ENCODE peak calls at places on chromosomes 2 and 18, in ten cellular contexts. D, W, R, N, L, B, U, A, S and H are unnamed samples.
A peak's percentile ranks its signal among the peaks of the same experiment; 100 is the strongest.

GRCh38 chr2:210539035-210539434 is 17.4 kb upstream of the CPS1 start:
- DNase-seq in W (no peak), R (no peak), U (no peak), N (no peak), B (no peak), L (no peak), D (no peak), S (no peak), A (no peak), H (no peak)

GRCh38 chr2:135799738-135800137 is 37.2 kb downstream of the LCT start:
- DNase-seq in L (no peak), U (no peak), S (no peak), N (no peak), A (no peak), D (no peak), R (no peak), W (no peak), B (no peak), H (no peak)

GRCh38 chr2:18525236-18525635 is 35.2 kb downstream of the RDH14 start:
- DNase-seq in D (no peak), W (no peak), L (no peak), B (no peak), R (no peak), A (no peak), S (no peak), U (no peak), N (no peak), H (no peak)

GRCh38 chr2:227871375-227871788 is at the start of gene DAW1:
- DNase-seq in R (peak; percentile 59), D (no peak), A (peak; percentile 40), N (peak; percentile 65), L (peak; percentile 32), U (peak; percentile 73), W (no peak), B (peak; percentile 74), S (no peak), H (peak; percentile 77)

GRCh38 chr2:134411279-134411827 is 157.5 kb downstream of the MGAT5 start:
- DNase-seq in D (no peak), N (no peak), W (peak; percentile 9), U (no peak), L (no peak), S (no peak), R (no peak), B (no peak), A (no peak), H (no peak)

GRCh38 chr2:201992960-201993359 is 40.7 kb upstream of the FZD7 start:
- DNase-seq in S (no peak), U (no peak), R (no peak), D (no peak), W (no peak), N (no peak), L (no peak), B (no peak), A (no peak), H (no peak)

GRCh38 chr18:61545281-61546245 is 212.3 kb downstream of the CDH20 start:
- DNase-seq in L (no peak), R (no peak), U (no peak), A (peak; percentile 81), D (no peak), N (no peak), B (no peak), S (no peak), W (no peak), H (no peak)

GRCh38 chr2:222753251-222753824 is 81.9 kb downstream of the MOGAT1 start:
- DNase-seq in R (peak; percentile 80), L (no peak), B (no peak), A (no peak), W (peak; percentile 55), S (no peak), U (no peak), D (no peak), N (peak; percentile 88), H (no peak)

GRCh38 chr18:73987247-73987980 is 160.2 kb downstream of the FBXO15 start:
- DNase-seq in A (no peak), L (no peak), W (no peak), R (no peak), B (no peak), S (no peak), N (peak; percentile 32), D (no peak), U (no peak), H (no peak)

GRCh38 chr2:192236136-192236535 is 41.4 kb upstream of the TMEFF2 start:
- DNase-seq in L (no peak), S (no peak), W (no peak), D (no peak), R (peak; percentile 28), A (no peak), N (peak; percentile 55), B (no peak), U (no peak), H (no peak)

GRCh38 chr2:33236457-33236856 is 240.0 kb upstream of the RASGRP3 start:
- DNase-seq in N (peak; percentile 72), U (no peak), B (no peak), R (peak; percentile 78), L (no peak), S (no peak), D (no peak), W (no peak), A (no peak), H (no peak)

GRCh38 chr2:86482034-86482433 is 40.9 kb downstream of the KDM3A start:
- DNase-seq in D (no peak), U (no peak), W (no peak), S (no peak), A (no peak), R (peak; percentile 27), L (no peak), N (no peak), B (no peak), H (no peak)

GRCh38 chr18:74793746-74794145 is 196.1 kb downstream of the ZNF407 start:
- DNase-seq in A (no peak), W (no peak), L (no peak), U (no peak), B (no peak), S (no peak), N (no peak), R (no peak), D (no peak), H (no peak)

GRCh38 chr2:119282966-119283511 is 59.4 kb downstream of the STEAP3 start:
- DNase-seq in A (peak; percentile 54), N (no peak), S (no peak), L (no peak), W (no peak), D (peak; percentile 42), B (peak; percentile 8), U (no peak), R (no peak), H (peak; percentile 67)

GRCh38 chr2:222935688-222936298 is 75.0 kb downstream of the ACSL3 start:
- DNase-seq in B (no peak), D (no peak), U (no peak), A (no peak), L (no peak), S (no peak), R (no peak), N (no peak), W (no peak), H (no peak)

GRCh38 chr18:51337406-51337805 is 139.9 kb upstream of the MEX3C start:
- DNase-seq in R (peak; percentile 1), W (no peak), S (no peak), U (no peak), N (peak; percentile 19), L (no peak), B (no peak), D (no peak), A (no peak), H (no peak)

GRCh38 chr18:31942999-31943894 is at the start of gene TRAPPC8:
- DNase-seq in U (peak; percentile 90), A (peak; percentile 100), N (peak; percentile 98), D (peak; percentile 99), S (peak; percentile 97), L (peak; percentile 84), R (peak; percentile 99), B (peak; percentile 96), W (peak; percentile 98), H (peak; percentile 99)

DNA sequence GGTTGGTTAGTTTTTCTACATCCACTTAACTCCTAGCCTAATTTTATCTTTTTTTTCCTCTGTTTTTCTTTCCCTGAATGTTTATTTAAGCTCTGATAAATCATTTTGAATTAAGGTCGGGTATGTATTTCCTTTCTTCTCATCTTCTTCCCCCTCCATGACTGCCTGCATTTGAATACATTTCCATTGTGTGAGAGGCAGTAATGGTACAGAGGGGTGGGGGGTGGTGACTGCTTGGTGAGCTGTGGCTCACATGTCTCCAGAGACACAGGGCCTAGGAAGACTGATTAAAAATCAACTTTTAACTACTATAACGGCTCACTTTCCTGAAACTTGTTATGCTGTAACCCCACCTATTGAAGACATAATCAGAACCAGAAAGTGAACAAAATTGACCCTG is 58.0 kb downstream of the NEDD4L start:
- DNase-seq in D (no peak), S (no peak), U (no peak), R (no peak), B (no peak), L (no peak), W (no peak), A (no peak), N (no peak), H (no peak)
- TF ChIP-seq CTCF in D (no peak), S (no peak), U (no peak), R (no peak), B (no peak), L (no peak), W (no peak), A (no peak), N (no peak), H (no peak)

GRCh38 chr18:24447961-24448360 is 12.5 kb upstream of the HRH4 start:
- DNase-seq in U (no peak), R (no peak), D (no peak), A (no peak), B (no peak), S (no peak), N (no peak), W (no peak), L (no peak), H (no peak)
- TF ChIP-seq CTCF in U (no peak), R (no peak), D (no peak), A (no peak), B (no peak), S (no peak), N (no peak), W (no peak), L (no peak), H (no peak)

GRCh38 chr18:42274488-42275137 is 319.6 kb downstream of the PIK3C3 start:
- DNase-seq in L (no peak), N (peak; percentile 45), U (no peak), S (no peak), W (peak; percentile 23), D (no peak), R (peak; percentile 40), B (peak; percentile 11), A (no peak), H (no peak)
- TF ChIP-seq CTCF in L (no peak), N (peak; percentile 27), U (peak; percentile 45), S (no peak), W (peak; percentile 44), D (no peak), R (peak; percentile 31), B (peak; percentile 20), A (no peak), H (no peak)

DNA sequence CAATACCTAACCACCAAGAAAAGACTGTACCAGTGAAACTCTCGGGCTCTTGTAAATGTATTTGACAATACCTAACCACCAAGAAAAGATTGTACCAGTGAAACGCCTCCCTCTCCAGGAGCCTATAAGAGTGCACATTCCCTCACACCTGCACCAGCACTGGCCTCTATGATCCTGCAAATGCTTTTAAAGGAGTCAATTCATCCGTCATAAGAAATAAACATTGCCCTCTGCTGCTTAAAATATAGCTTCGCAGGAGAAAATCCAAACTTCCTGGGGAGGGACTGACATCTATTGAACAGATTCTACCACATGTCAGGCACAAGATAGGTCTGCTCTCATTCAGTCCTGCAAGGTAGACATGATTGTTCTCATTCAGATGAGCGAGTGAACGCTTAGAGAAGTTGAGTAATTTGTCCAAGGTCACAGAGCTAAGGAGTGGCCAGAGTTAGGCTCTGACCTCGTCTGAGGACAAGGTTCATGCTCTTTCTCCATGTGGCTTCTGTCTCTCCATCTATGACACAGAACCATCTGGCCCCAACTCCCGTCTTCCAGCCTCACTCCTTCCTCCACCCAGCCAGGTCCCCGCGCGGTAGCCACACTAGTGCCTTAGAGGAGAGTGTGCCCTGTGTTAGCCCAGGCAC is 38.7 kb downstream of the MCFD2 start:
- DNase-seq in L (no peak), R (peak; percentile 85), W (peak; percentile 14), D (peak; percentile 21), U (no peak), B (no peak), N (peak; percentile 90), A (peak; percentile 75), S (no peak), H (no peak)
- TF ChIP-seq CTCF in L (peak; percentile 18), R (peak; percentile 56), W (peak; percentile 28), D (peak; percentile 53), U (no peak), B (peak; percentile 3), N (peak; percentile 56), A (peak; percentile 53), S (peak; percentile 76), H (peak; percentile 37)